ENCODE peak calls at places on chromosome 11, in ten cellular contexts. One of them, this sample, is unnamed.

GRCh38 chr11:40037005-40037404 is 1422.4 kb downstream of the LRRC4C start:
- DNase-seq in gastrocnemius medialis: no peak
- DNase-seq in OCI-M1: peak
- DNase-seq in HFFc6: no peak
- DNase-seq in adipocyte: no peak
- DNase-seq in T-helper 2 cell: no peak
- DNase-seq in activated T-cell treated with anti-CD3 and anti-CD28 coated beads for 1 hour: no peak
- DNase-seq in GM23338: peak
- DNase-seq in B cell: no peak
- DNase-seq in NCI-H1694 treated with DMSO at 0.1 percent for 48 hours: no peak
- DNase-seq in this sample: no peak

GRCh38 chr11:3232956-3233355 is 739 bp upstream of the MRGPRE start:
- DNase-seq in gastrocnemius medialis: no peak
- DNase-seq in OCI-M1: no peak
- DNase-seq in HFFc6: no peak
- DNase-seq in adipocyte: no peak
- DNase-seq in T-helper 2 cell: no peak
- DNase-seq in activated T-cell treated with anti-CD3 and anti-CD28 coated beads for 1 hour: no peak
- DNase-seq in GM23338: no peak
- DNase-seq in B cell: peak
- DNase-seq in NCI-H1694 treated with DMSO at 0.1 percent for 48 hours: no peak
- DNase-seq in this sample: no peak

GRCh38 chr11:35162795-35163194 is 23.8 kb downstream of the CD44 start:
- DNase-seq in gastrocnemius medialis: no peak
- DNase-seq in OCI-M1: peak
- DNase-seq in HFFc6: no peak
- DNase-seq in adipocyte: peak
- DNase-seq in T-helper 2 cell: no peak
- DNase-seq in activated T-cell treated with anti-CD3 and anti-CD28 coated beads for 1 hour: no peak
- DNase-seq in GM23338: no peak
- DNase-seq in B cell: no peak
- DNase-seq in NCI-H1694 treated with DMSO at 0.1 percent for 48 hours: no peak
- DNase-seq in this sample: no peak

GRCh38 chr11:71235719-71236118 is 16.7 kb downstream of the SHANK2 start:
- DNase-seq in gastrocnemius medialis: no peak
- DNase-seq in OCI-M1: no peak
- DNase-seq in HFFc6: no peak
- DNase-seq in adipocyte: no peak
- DNase-seq in T-helper 2 cell: no peak
- DNase-seq in activated T-cell treated with anti-CD3 and anti-CD28 coated beads for 1 hour: no peak
- DNase-seq in GM23338: no peak
- DNase-seq in B cell: no peak
- DNase-seq in NCI-H1694 treated with DMSO at 0.1 percent for 48 hours: no peak
- DNase-seq in this sample: no peak

GRCh38 chr11:116374085-116374484 is 398.7 kb downstream of the BUD13 start:
- DNase-seq in gastrocnemius medialis: no peak
- DNase-seq in OCI-M1: no peak
- DNase-seq in HFFc6: no peak
- DNase-seq in adipocyte: no peak
- DNase-seq in T-helper 2 cell: no peak
- DNase-seq in activated T-cell treated with anti-CD3 and anti-CD28 coated beads for 1 hour: no peak
- DNase-seq in GM23338: no peak
- DNase-seq in B cell: no peak
- DNase-seq in NCI-H1694 treated with DMSO at 0.1 percent for 48 hours: no peak
- DNase-seq in this sample: no peak

GRCh38 chr11:59207988-59208432 is 4.7 kb downstream of the MPEG1 start:
- DNase-seq in gastrocnemius medialis: no peak
- DNase-seq in OCI-M1: peak
- DNase-seq in HFFc6: peak
- DNase-seq in adipocyte: peak
- DNase-seq in T-helper 2 cell: peak
- DNase-seq in activated T-cell treated with anti-CD3 and anti-CD28 coated beads for 1 hour: peak
- DNase-seq in GM23338: peak
- DNase-seq in B cell: peak
- DNase-seq in NCI-H1694 treated with DMSO at 0.1 percent for 48 hours: no peak
- DNase-seq in this sample: peak

GRCh38 chr11:13030857-13031256 is 21.7 kb downstream of the RASSF10 start:
- DNase-seq in gastrocnemius medialis: no peak
- DNase-seq in OCI-M1: no peak
- DNase-seq in HFFc6: no peak
- DNase-seq in adipocyte: no peak
- DNase-seq in T-helper 2 cell: no peak
- DNase-seq in activated T-cell treated with anti-CD3 and anti-CD28 coated beads for 1 hour: no peak
- DNase-seq in GM23338: no peak
- DNase-seq in B cell: no peak
- DNase-seq in NCI-H1694 treated with DMSO at 0.1 percent for 48 hours: no peak
- DNase-seq in this sample: no peak

GRCh38 chr11:1007279-1007678 is 29.2 kb downstream of the MUC6 start:
- DNase-seq in gastrocnemius medialis: no peak
- DNase-seq in OCI-M1: no peak
- DNase-seq in HFFc6: no peak
- DNase-seq in adipocyte: no peak
- DNase-seq in T-helper 2 cell: no peak
- DNase-seq in activated T-cell treated with anti-CD3 and anti-CD28 coated beads for 1 hour: no peak
- DNase-seq in GM23338: no peak
- DNase-seq in B cell: no peak
- DNase-seq in NCI-H1694 treated with DMSO at 0.1 percent for 48 hours: no peak
- DNase-seq in this sample: no peak

GRCh38 chr11:19594326-19594725 is 118.3 kb upstream of the NAV2 start:
- DNase-seq in gastrocnemius medialis: no peak
- DNase-seq in OCI-M1: no peak
- DNase-seq in HFFc6: no peak
- DNase-seq in adipocyte: no peak
- DNase-seq in T-helper 2 cell: no peak
- DNase-seq in activated T-cell treated with anti-CD3 and anti-CD28 coated beads for 1 hour: no peak
- DNase-seq in GM23338: no peak
- DNase-seq in B cell: no peak
- DNase-seq in NCI-H1694 treated with DMSO at 0.1 percent for 48 hours: no peak
- DNase-seq in this sample: no peak

GRCh38 chr11:111639226-111639925 is 37.1 kb downstream of the SIK2 start:
- DNase-seq in gastrocnemius medialis: no peak
- DNase-seq in OCI-M1: no peak
- DNase-seq in HFFc6: no peak
- DNase-seq in adipocyte: no peak
- DNase-seq in T-helper 2 cell: no peak
- DNase-seq in activated T-cell treated with anti-CD3 and anti-CD28 coated beads for 1 hour: no peak
- DNase-seq in GM23338: peak
- DNase-seq in B cell: no peak
- DNase-seq in NCI-H1694 treated with DMSO at 0.1 percent for 48 hours: no peak
- DNase-seq in this sample: no peak

GRCh38 chr11:5620606-5621521 is 3.9 kb upstream of the TRIM34 start:
- DNase-seq in gastrocnemius medialis: no peak
- DNase-seq in OCI-M1: no peak
- DNase-seq in HFFc6: peak
- DNase-seq in adipocyte: peak
- DNase-seq in T-helper 2 cell: no peak
- DNase-seq in activated T-cell treated with anti-CD3 and anti-CD28 coated beads for 1 hour: no peak
- DNase-seq in GM23338: no peak
- DNase-seq in B cell: no peak
- DNase-seq in NCI-H1694 treated with DMSO at 0.1 percent for 48 hours: no peak
- DNase-seq in this sample: no peak

GRCh38 chr11:9203715-9204311 is 61.3 kb downstream of the DENND5A start:
- DNase-seq in gastrocnemius medialis: no peak
- DNase-seq in OCI-M1: no peak
- DNase-seq in HFFc6: no peak
- DNase-seq in adipocyte: no peak
- DNase-seq in T-helper 2 cell: no peak
- DNase-seq in activated T-cell treated with anti-CD3 and anti-CD28 coated beads for 1 hour: no peak
- DNase-seq in GM23338: peak
- DNase-seq in B cell: no peak
- DNase-seq in NCI-H1694 treated with DMSO at 0.1 percent for 48 hours: no peak
- DNase-seq in this sample: peak

This sample was measured in CD4-positive, alpha-beta T cell.